ENCODE peak calls at places on chromosomes 16 and 17, in five cellular contexts. J is ovary, Z is transverse colon, N is right lobe of liver, F is breast epithelium. T is an unnamed sample. For H3K4me1, the result is how much of the 10 kb centered on the place peaks cover.

GRCh38 chr17:74959826-74960738 is 12.5 kb downstream of the HID1 start:
- DNase-seq in J (no peak), Z (no peak), N (no peak), F (no peak), T (no peak)

GRCh38 chr17:48624544-48625501 is 1.3 kb downstream of the HOXB9 start:
- DNase-seq in J (no peak), Z (peak), N (no peak), F (no peak), T (no peak)

GRCh38 chr16:85252461-85252860 is 140.2 kb upstream of the CIBAR2 start:
- DNase-seq in J (no peak), Z (no peak), N (no peak), F (no peak), T (no peak)

GRCh38 chr16:17273142-17273561 is 197.6 kb downstream of the XYLT1 start:
- DNase-seq in J (no peak), Z (no peak), N (no peak), F (no peak), T (no peak)

GRCh38 chr16:30628628-30629342 is 18.6 kb upstream of the ZNF689 start:
- DNase-seq in J (peak), Z (peak), N (peak), F (peak), T (peak)

GRCh38 chr16:8740775-8741355 is 56.6 kb downstream of the TMEM186 start:
- DNase-seq in J (no peak), Z (peak), N (peak), F (no peak), T (no peak)

GRCh38 chr17:216625-217024 is 35.2 kb upstream of the DOC2B start:
- DNase-seq in J (no peak), Z (no peak), N (no peak), F (no peak), T (no peak)

GRCh38 chr17:4980644-4981216 is 6.7 kb downstream of the CAMTA2 start:
- DNase-seq in J (no peak), Z (no peak), N (no peak), F (no peak), T (no peak)

GRCh38 chr16:23949630-23950290 is 114.0 kb downstream of the PRKCB start:
- DNase-seq in J (no peak), Z (peak), N (peak), F (no peak), T (no peak)

GRCh38 chr17:45242015-45242414 is 19.9 kb downstream of the SPATA32 start:
- DNase-seq in J (no peak), Z (no peak), N (no peak), F (no peak), T (no peak)

GRCh38 chr17:43579570-43580140 is 33.5 kb upstream of the ETV4 start:
- DNase-seq in J (no peak), Z (no peak), N (no peak), F (no peak), T (no peak)

GRCh38 chr16:22645868-22646267 is 135.2 kb downstream of the NPIPB5 start:
- DNase-seq in J (no peak), Z (no peak), N (no peak), F (no peak), T (no peak)

GRCh38 chr17:409848-410673 is 57.5 kb upstream of the RPH3AL start:
- DNase-seq in J (peak), Z (peak), N (peak), F (peak), T (peak)

GRCh38 chr17:44345497-44346026 is 460 bp downstream of the GRN start:
- DNase-seq in J (peak), Z (peak), N (no peak), F (no peak), T (no peak)

GRCh38 chr16:2795714-2796143 is 2.5 kb upstream of the PRSS41 start:
- DNase-seq in J (no peak), Z (peak), N (no peak), F (no peak), T (no peak)

GRCh38 chr16:30761928-30762902 is at the start of the genes CFAP119 and RNF40:
- DNase-seq in J (peak), Z (peak), N (peak), F (peak), T (peak)

GRCh38 chr17:68314916-68315535 is 23.7 kb downstream of the ARSG start:
- DNase-seq in J (no peak), Z (peak), N (no peak), F (no peak), T (no peak)

GRCh38 chr17:13005530-13005929 is 12.3 kb downstream of the ELAC2 start:
- DNase-seq in J (no peak), Z (no peak), N (no peak), F (no peak), T (no peak)

DNA sequence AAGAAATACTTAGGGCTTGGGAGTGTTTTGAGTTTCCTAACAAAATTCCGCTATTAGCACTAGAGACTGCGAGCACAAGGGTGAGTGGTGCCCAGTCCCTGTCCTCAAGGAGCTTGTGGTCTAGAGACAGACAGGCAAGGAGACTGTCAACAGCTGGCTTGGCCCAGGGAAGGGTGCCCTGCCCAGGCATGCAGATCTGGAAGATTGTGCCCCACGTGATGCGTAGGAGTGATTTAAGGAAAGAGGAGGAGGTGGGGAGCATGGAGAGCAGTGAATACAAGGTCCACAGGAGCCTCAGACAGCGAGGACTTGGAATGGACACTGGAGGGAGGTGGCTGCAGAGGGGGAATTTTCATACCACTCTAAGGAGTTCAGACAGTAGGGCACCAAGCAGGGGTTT is 25.0 kb downstream of the SCPEP1 start:
- DNase-seq in J (no peak), Z (no peak), N (no peak), F (no peak), T (no peak)
- H3K27ac ChIP-seq in J (no peak), Z (no peak), N (no peak), F (no peak), T (no peak)

GRCh38 chr17:76034433-76035185 is 7.5 kb upstream of the EVPL start:
- DNase-seq in J (no peak), Z (no peak), N (no peak), F (no peak), T (no peak)
- H3K4me1 ChIP-seq in J (under half), Z (under half), N (under half), F (under half), T (under half)

GRCh38 chr16:21644674-21645073 is 7.7 kb downstream of the IGSF6 start:
- DNase-seq in J (no peak), Z (no peak), N (no peak), F (no peak), T (no peak)
- H3K27ac ChIP-seq in J (peak), Z (peak), N (no peak), F (no peak), T (peak)

DNA sequence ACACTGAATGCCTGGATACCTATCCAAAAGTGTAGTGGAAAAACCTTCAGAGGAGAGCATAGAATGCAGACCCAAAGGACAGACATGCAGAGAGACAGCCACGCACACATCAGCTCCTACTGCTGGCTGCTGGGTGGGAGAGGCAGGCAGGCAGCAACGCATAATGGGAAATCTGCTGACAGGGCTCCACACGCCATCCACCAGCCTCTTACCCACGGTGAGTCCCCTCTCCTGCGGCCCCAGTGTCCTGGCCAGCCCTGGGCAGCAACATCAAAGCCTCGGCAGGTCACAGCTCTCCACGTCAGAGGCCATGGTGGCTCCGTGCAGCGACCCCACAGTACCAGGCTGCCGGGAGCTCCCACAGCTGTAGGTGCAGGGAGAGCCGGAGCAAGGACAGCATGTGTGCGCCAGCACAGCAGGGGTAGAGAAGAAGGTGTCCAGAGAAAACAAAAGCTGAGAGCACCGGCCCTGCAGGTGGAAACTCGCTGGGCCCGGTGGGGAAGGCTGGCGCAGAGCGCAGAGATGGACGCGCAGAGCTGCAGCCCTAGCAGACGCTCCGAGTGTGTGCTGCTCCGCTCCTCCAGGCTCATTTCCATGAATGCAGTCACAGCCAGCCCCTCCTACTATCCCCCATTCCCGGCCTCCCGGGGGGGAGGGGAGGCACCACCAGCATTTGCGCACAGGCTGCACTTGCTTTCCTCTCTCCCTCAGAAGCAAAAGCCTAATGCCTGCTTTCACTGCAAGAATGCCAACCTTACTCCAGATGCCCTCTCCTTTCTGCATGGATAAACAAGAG is 58.9 kb downstream of the CYTH1 start:
- DNase-seq in J (peak), Z (peak), N (no peak), F (no peak), T (no peak)
- H3K4me1 ChIP-seq in J (under half), Z (half or more), N (under half), F (under half), T (half or more)

GRCh38 chr17:47229535-47230443 is 20.6 kb downstream of the MYL4 start:
- DNase-seq in J (peak), Z (peak), N (peak), F (peak), T (peak)
- H3K27ac ChIP-seq in J (no peak), Z (peak), N (peak), F (peak), T (peak)